ENCODE peak calls at places on chromosomes 12 and 14, in five cellular contexts. G is cardiac fibroblast; X is BJ; W is CD8-positive, alpha-beta T cell; O is fibroblast of lung. Q is an unnamed sample.

GRCh38 chr12:125187148-125187733 is 122.0 kb downstream of the AACS start:
- DNase-seq in G (peak; percentile 25), X (no peak), W (no peak), O (peak; percentile 31), Q (no peak)

GRCh38 chr14:34554540-34555250 is 15.2 kb upstream of the EAPP start:
- DNase-seq in G (no peak), X (no peak), W (no peak), O (no peak), Q (no peak)

GRCh38 chr12:106601031-106601430 is 18.2 kb downstream of the RFX4 start:
- DNase-seq in G (no peak), X (no peak), W (no peak), O (no peak), Q (no peak)

GRCh38 chr12:20473133-20473532 is 104.8 kb downstream of the PDE3A start:
- DNase-seq in G (peak; percentile 50), X (no peak), W (no peak), O (no peak), Q (no peak)

GRCh38 chr12:82896979-82897378 is 210.3 kb downstream of the TMTC2 start:
- DNase-seq in G (peak; percentile 21), X (no peak), W (no peak), O (peak; percentile 68), Q (no peak)

GRCh38 chr14:77660754-77661153 is 44.3 kb upstream of the SPTLC2 start:
- DNase-seq in G (no peak), X (no peak), W (no peak), O (peak; percentile 41), Q (no peak)

GRCh38 chr14:66709292-66709691 is 201.3 kb downstream of the GPHN start:
- DNase-seq in G (peak; percentile 69), X (no peak), W (no peak), O (peak; percentile 76), Q (peak; percentile 1)

GRCh38 chr12:49902399-49903350 is 1.0 kb downstream of the FAIM2 start:
- DNase-seq in G (no peak), X (no peak), W (no peak), O (no peak), Q (no peak)

GRCh38 chr14:34733245-34733644 is 18.9 kb upstream of the CFL2 start:
- DNase-seq in G (peak; percentile 8), X (no peak), W (no peak), O (peak; percentile 80), Q (no peak)

GRCh38 chr12:121805171-121805687 is 1.4 kb downstream of the SETD1B start:
- DNase-seq in G (peak; percentile 47), X (no peak), W (no peak), O (no peak), Q (no peak)

GRCh38 chr14:55103005-55103640 is 25.9 kb upstream of the LGALS3 start:
- DNase-seq in G (peak; percentile 97), X (peak; percentile 93), W (peak; percentile 64), O (peak; percentile 97), Q (peak; percentile 86)

GRCh38 chr12:460301-461230 is 827 bp downstream of the B4GALNT3 start:
- DNase-seq in G (no peak), X (no peak), W (peak; percentile 27), O (peak; percentile 15), Q (no peak)

GRCh38 chr12:102816816-102817434 is 100.1 kb downstream of the PAH start:
- DNase-seq in G (peak; percentile 46), X (no peak), W (no peak), O (peak; percentile 8), Q (no peak)

GRCh38 chr12:78385541-78385940 is 479.0 kb upstream of the SYT1 start:
- DNase-seq in G (no peak), X (no peak), W (no peak), O (peak; percentile 30), Q (peak; percentile 17)

GRCh38 chr12:57772429-57773322 is at the start of gene EEF1AKMT3:
- DNase-seq in G (peak; percentile 54), X (no peak), W (no peak), O (peak; percentile 54), Q (no peak)

GRCh38 chr12:106226884-106227640 is 20.8 kb downstream of the CKAP4 start:
- DNase-seq in G (peak; percentile 81), X (no peak), W (peak; percentile 27), O (peak; percentile 47), Q (no peak)

GRCh38 chr12:11822071-11822818 is 172.8 kb downstream of the ETV6 start:
- DNase-seq in G (peak; percentile 87), X (no peak), W (peak; percentile 34), O (peak; percentile 82), Q (no peak)

GRCh38 chr14:41785696-41786095 is 179.0 kb downstream of the LRFN5 start:
- DNase-seq in G (no peak), X (no peak), W (no peak), O (no peak), Q (no peak)

GRCh38 chr12:90124289-90124688 is 415.7 kb upstream of the ATP2B1 start:
- DNase-seq in G (peak; percentile 26), X (peak; percentile 23), W (no peak), O (no peak), Q (peak; percentile 52)

GRCh38 chr14:45526715-45527549 is 273.9 kb upstream of the MIS18BP1 start:
- DNase-seq in G (peak; percentile 17), X (no peak), W (no peak), O (no peak), Q (no peak)

GRCh38 chr12:26369588-26369987 is 174.2 kb downstream of the SSPN start:
- DNase-seq in G (peak; percentile 89), X (peak; percentile 36), W (no peak), O (peak; percentile 92), Q (peak; percentile 35)

GRCh38 chr14:54329082-54329695 is 67.6 kb upstream of the CDKN3 start:
- DNase-seq in G (peak; percentile 78), X (no peak), W (no peak), O (peak; percentile 72), Q (peak; percentile 42)

GRCh38 chr14:39446131-39446744 is 14.0 kb upstream of the FBXO33 start:
- DNase-seq in G (no peak), X (no peak), W (no peak), O (no peak), Q (no peak)

GRCh38 chr14:97413991-97414717 is 617.0 kb downstream of the VRK1 start:
- DNase-seq in G (no peak), X (no peak), W (no peak), O (no peak), Q (no peak)
- H3K4me3 ChIP-seq in G (no peak overlapping the region), X (no peak overlapping the region), W (no peak overlapping the region), O (no peak overlapping the region), Q (no peak overlapping the region)

GRCh38 chr12:17235996-17236395 is 630.0 kb upstream of the LMO3 start:
- DNase-seq in G (no peak), X (no peak), W (no peak), O (no peak), Q (no peak)

GRCh38 chr12:17239874-17240273 is 633.9 kb upstream of the LMO3 start:
- DNase-seq in G (no peak), X (no peak), W (no peak), O (no peak), Q (no peak)
- TF ChIP-seq CTCF in G (no peak), X (no peak), W (no peak), O (no peak), Q (no peak)

GRCh38 chr12:6450869-6451347 is 934 bp upstream of the TAPBPL start:
- DNase-seq in G (no peak), X (no peak), W (no peak), O (no peak), Q (no peak)
- H3K4me3 ChIP-seq in G (peak overlapping the region; percentile 65), X (peak overlapping the region; percentile 44), W (peak overlapping the region; percentile 68), O (peak overlapping the region; percentile 76), Q (peak overlapping the region; percentile 85)

DNA sequence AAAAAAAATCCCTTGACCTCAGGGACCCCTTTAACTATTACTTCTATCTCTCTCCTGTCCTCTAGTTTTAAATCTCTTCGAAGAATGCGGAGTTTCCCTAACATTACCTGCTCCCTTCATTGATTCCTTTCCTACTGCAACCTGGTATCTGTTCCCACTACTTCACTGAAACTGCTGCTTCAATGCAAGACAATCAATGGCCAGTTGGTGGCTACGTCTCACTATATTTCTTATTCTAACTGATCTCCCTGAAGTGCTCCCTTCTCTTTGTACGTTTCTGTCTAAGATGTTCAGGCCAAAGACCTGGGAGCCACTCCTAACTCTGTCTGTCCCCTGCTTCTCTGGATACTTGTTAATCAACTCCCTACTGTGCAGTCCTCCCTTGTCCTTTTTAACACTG is 10.3 kb upstream of the KCNA1 start:
- DNase-seq in G (no peak), X (no peak), W (no peak), O (no peak), Q (no peak)
- TF ChIP-seq CTCF in G (no peak), X (no peak), W (no peak), O (peak; percentile 6), Q (no peak)

DNA sequence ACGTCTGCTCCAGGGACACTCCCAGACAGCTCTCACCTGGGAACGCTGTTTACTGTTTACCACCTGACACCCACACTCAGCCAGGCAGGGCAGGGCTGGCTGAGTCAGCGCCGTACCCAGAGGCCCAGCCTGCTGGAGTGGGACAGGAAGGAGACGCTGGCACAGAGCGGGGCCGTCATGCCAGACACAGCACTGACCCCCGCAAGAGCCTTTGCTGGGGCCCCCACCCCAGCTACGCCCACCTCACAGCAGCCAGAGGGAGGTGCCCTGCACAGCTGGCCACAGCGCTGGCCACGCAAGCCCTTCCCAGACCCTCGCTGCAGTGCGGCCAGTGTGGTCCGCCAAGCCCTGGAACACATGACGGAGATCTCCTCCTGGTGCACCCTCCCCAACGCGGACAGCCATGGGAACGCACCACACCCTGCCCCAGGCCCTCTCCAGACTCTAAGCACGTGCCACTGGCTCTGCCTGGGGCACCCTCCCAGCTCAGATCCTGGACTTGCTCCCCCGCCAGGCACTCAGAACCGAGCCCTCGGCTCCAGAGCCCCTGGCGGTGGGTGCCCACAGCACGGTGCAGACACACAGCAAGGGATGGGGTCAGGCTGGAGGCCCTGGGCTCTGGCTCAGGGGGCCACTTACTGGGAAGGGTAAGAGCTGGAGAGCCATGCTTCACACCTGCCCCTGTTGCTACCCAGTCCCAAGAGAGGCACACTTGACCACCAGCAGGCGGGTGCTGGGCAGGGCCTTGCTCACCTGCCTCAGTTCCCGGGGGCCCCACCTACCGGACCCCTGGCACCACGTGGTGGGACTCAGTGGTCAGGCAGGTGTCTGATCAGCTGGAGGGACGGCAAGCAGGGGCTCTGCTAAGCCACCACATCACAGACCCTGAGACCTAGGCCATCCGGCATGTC is 5.6 kb downstream of the AHNAK2 start:
- DNase-seq in G (peak; percentile 30), X (no peak), W (no peak), O (peak; percentile 59), Q (no peak)
- H3K4me3 ChIP-seq in G (no peak overlapping the region), X (no peak overlapping the region), W (no peak overlapping the region), O (no peak overlapping the region), Q (no peak overlapping the region)

Q was measured in AG09309.